ENCODE peak calls at places on chromosomes 7 and 10, in seven cellular contexts. One of them, this sample, is unnamed.

GRCh38 chr7:149225106-149225505 is 14.3 kb upstream of the ZNF212 start:
- DNase-seq in PC-9: no peak
- DNase-seq in ACHN: no peak
- DNase-seq in Daoy: no peak
- DNase-seq in SK-N-DZ: no peak
- DNase-seq in cerebellar cortex: no peak
- DNase-seq in Calu3: no peak
- DNase-seq in this sample: no peak

GRCh38 chr10:28269842-28270456 is 32.9 kb downstream of the MPP7 start:
- DNase-seq in Daoy: no peak
- DNase-seq in Calu3: no peak
- DNase-seq in cerebellar cortex: no peak
- DNase-seq in SK-N-DZ: no peak
- DNase-seq in PC-9: no peak
- DNase-seq in ACHN: no peak
- DNase-seq in this sample: no peak

GRCh38 chr10:77922055-77922454 is 4.5 kb downstream of the DLG5 start:
- DNase-seq in cerebellar cortex: no peak
- DNase-seq in Calu3: no peak
- DNase-seq in SK-N-DZ: no peak
- DNase-seq in ACHN: no peak
- DNase-seq in Daoy: no peak
- DNase-seq in PC-9: no peak
- DNase-seq in this sample: no peak

GRCh38 chr10:101879456-101880189 is 36.0 kb upstream of the KCNIP2 start:
- DNase-seq in Daoy: peak; percentile 47
- DNase-seq in Calu3: no peak
- DNase-seq in SK-N-DZ: no peak
- DNase-seq in PC-9: peak; percentile 6
- DNase-seq in ACHN: no peak
- DNase-seq in cerebellar cortex: no peak
- DNase-seq in this sample: no peak

GRCh38 chr7:137601642-137602041 is 245.1 kb downstream of the DGKI start:
- DNase-seq in Calu3: no peak
- DNase-seq in Daoy: no peak
- DNase-seq in PC-9: no peak
- DNase-seq in SK-N-DZ: no peak
- DNase-seq in cerebellar cortex: no peak
- DNase-seq in ACHN: no peak
- DNase-seq in this sample: no peak

GRCh38 chr10:78035437-78035836 is 1.8 kb downstream of the RPS24 start:
- DNase-seq in PC-9: no peak
- DNase-seq in cerebellar cortex: no peak
- DNase-seq in ACHN: no peak
- DNase-seq in SK-N-DZ: no peak
- DNase-seq in Calu3: no peak
- DNase-seq in Daoy: no peak
- DNase-seq in this sample: no peak

GRCh38 chr7:22176791-22177412 is 180.1 kb downstream of the RAPGEF5 start:
- DNase-seq in SK-N-DZ: no peak
- DNase-seq in cerebellar cortex: no peak
- DNase-seq in ACHN: no peak
- DNase-seq in Daoy: no peak
- DNase-seq in PC-9: no peak
- DNase-seq in Calu3: no peak
- DNase-seq in this sample: no peak

GRCh38 chr10:125060038-125060437 is 100.3 kb downstream of the CTBP2 start:
- DNase-seq in Calu3: no peak
- DNase-seq in cerebellar cortex: peak; percentile 78
- DNase-seq in ACHN: no peak
- DNase-seq in Daoy: no peak
- DNase-seq in PC-9: no peak
- DNase-seq in SK-N-DZ: no peak
- DNase-seq in this sample: no peak

GRCh38 chr7:24572421-24573007 is 738 bp upstream of the PALS2 start:
- DNase-seq in SK-N-DZ: no peak
- DNase-seq in PC-9: peak; percentile 66
- DNase-seq in Daoy: peak; percentile 72
- DNase-seq in cerebellar cortex: peak; percentile 19
- DNase-seq in Calu3: peak; percentile 53
- DNase-seq in ACHN: peak; percentile 87
- DNase-seq in this sample: peak; percentile 43

This sample was measured in anterior cingulate cortex.